ENCODE peak calls at places on chromosomes 16 and 17, in eight cellular contexts. One of them, this sample, is unnamed. For H3K36me3, the result is how much of the 10 kb centered on the place peaks cover.

GRCh38 chr17:21289902-21290571 is 5.5 kb downstream of the MAP2K3 start:
- DNase-seq in Peyer's patch: no peak
- DNase-seq in uterus: peak
- DNase-seq in heart left ventricle: peak
- DNase-seq in IMR-90: no peak
- DNase-seq in stomach: no peak
- DNase-seq in prostate gland: no peak
- DNase-seq in ovary: no peak
- DNase-seq in this sample: no peak

GRCh38 chr16:24131294-24131693 is 124.8 kb upstream of the CACNG3 start:
- DNase-seq in stomach: no peak
- DNase-seq in uterus: no peak
- DNase-seq in heart left ventricle: no peak
- DNase-seq in IMR-90: no peak
- DNase-seq in Peyer's patch: no peak
- DNase-seq in ovary: no peak
- DNase-seq in prostate gland: no peak
- DNase-seq in this sample: no peak

GRCh38 chr16:48169896-48170295 is 14.1 kb upstream of the ABCC12 start:
- DNase-seq in stomach: no peak
- DNase-seq in heart left ventricle: no peak
- DNase-seq in uterus: no peak
- DNase-seq in ovary: no peak
- DNase-seq in prostate gland: no peak
- DNase-seq in Peyer's patch: peak
- DNase-seq in IMR-90: no peak
- DNase-seq in this sample: no peak

GRCh38 chr17:4204676-4205075 is 59.1 kb downstream of the ANKFY1 start:
- DNase-seq in ovary: peak
- DNase-seq in IMR-90: peak
- DNase-seq in heart left ventricle: no peak
- DNase-seq in stomach: no peak
- DNase-seq in uterus: peak
- DNase-seq in Peyer's patch: peak
- DNase-seq in prostate gland: peak
- DNase-seq in this sample: peak

GRCh38 chr16:69707920-69708683 is 18.3 kb downstream of the NQO1 start:
- DNase-seq in IMR-90: no peak
- DNase-seq in stomach: no peak
- DNase-seq in ovary: no peak
- DNase-seq in Peyer's patch: no peak
- DNase-seq in uterus: no peak
- DNase-seq in prostate gland: no peak
- DNase-seq in heart left ventricle: no peak
- DNase-seq in this sample: peak

GRCh38 chr17:21297597-21297996 is 13.1 kb downstream of the MAP2K3 start:
- DNase-seq in prostate gland: no peak
- DNase-seq in uterus: no peak
- DNase-seq in ovary: no peak
- DNase-seq in heart left ventricle: no peak
- DNase-seq in IMR-90: no peak
- DNase-seq in stomach: no peak
- DNase-seq in Peyer's patch: no peak
- DNase-seq in this sample: no peak

GRCh38 chr16:57413301-57413730 is 8.7 kb downstream of the CCL17 start:
- DNase-seq in heart left ventricle: no peak
- DNase-seq in uterus: no peak
- DNase-seq in IMR-90: no peak
- DNase-seq in prostate gland: no peak
- DNase-seq in ovary: no peak
- DNase-seq in Peyer's patch: peak
- DNase-seq in stomach: no peak
- DNase-seq in this sample: no peak

GRCh38 chr16:88606146-88606757 is 32.1 kb upstream of the IL17C start:
- DNase-seq in prostate gland: no peak
- DNase-seq in stomach: no peak
- DNase-seq in uterus: no peak
- DNase-seq in IMR-90: no peak
- DNase-seq in Peyer's patch: no peak
- DNase-seq in ovary: no peak
- DNase-seq in heart left ventricle: no peak
- DNase-seq in this sample: no peak

GRCh38 chr16:86457621-86458456 is 52.5 kb upstream of the FOXF1 start:
- DNase-seq in stomach: no peak
- DNase-seq in Peyer's patch: peak
- DNase-seq in uterus: peak
- DNase-seq in prostate gland: no peak
- DNase-seq in heart left ventricle: no peak
- DNase-seq in ovary: no peak
- DNase-seq in IMR-90: peak
- DNase-seq in this sample: no peak

GRCh38 chr16:78122774-78123315 is 23.4 kb downstream of the WWOX start:
- DNase-seq in heart left ventricle: no peak
- DNase-seq in IMR-90: peak
- DNase-seq in ovary: no peak
- DNase-seq in prostate gland: peak
- DNase-seq in uterus: no peak
- DNase-seq in Peyer's patch: no peak
- DNase-seq in stomach: no peak
- DNase-seq in this sample: no peak

GRCh38 chr16:89170346-89171215 is 967 bp upstream of the CDH15 start:
- DNase-seq in ovary: no peak
- DNase-seq in uterus: no peak
- DNase-seq in IMR-90: no peak
- DNase-seq in stomach: peak
- DNase-seq in Peyer's patch: peak
- DNase-seq in prostate gland: no peak
- DNase-seq in heart left ventricle: no peak
- DNase-seq in this sample: no peak

GRCh38 chr17:7441202-7441705 is 1.9 kb downstream of the FGF11 start:
- DNase-seq in Peyer's patch: no peak
- DNase-seq in heart left ventricle: peak
- DNase-seq in IMR-90: no peak
- DNase-seq in prostate gland: no peak
- DNase-seq in stomach: no peak
- DNase-seq in ovary: no peak
- DNase-seq in uterus: no peak
- DNase-seq in this sample: no peak

GRCh38 chr16:1416521-1416941 is 2.0 kb upstream of the UNKL start:
- DNase-seq in IMR-90: no peak
- DNase-seq in ovary: no peak
- DNase-seq in stomach: no peak
- DNase-seq in prostate gland: no peak
- DNase-seq in heart left ventricle: no peak
- DNase-seq in uterus: no peak
- DNase-seq in Peyer's patch: no peak
- DNase-seq in this sample: no peak

GRCh38 chr16:8720967-8721692 is 46.7 kb downstream of the ABAT start:
- DNase-seq in IMR-90: no peak
- DNase-seq in uterus: no peak
- DNase-seq in Peyer's patch: no peak
- DNase-seq in stomach: no peak
- DNase-seq in prostate gland: no peak
- DNase-seq in heart left ventricle: no peak
- DNase-seq in ovary: no peak
- DNase-seq in this sample: no peak

GRCh38 chr16:71727545-71728324 is 3.2 kb upstream of the PHLPP2 start:
- DNase-seq in uterus: no peak
- DNase-seq in ovary: no peak
- DNase-seq in stomach: no peak
- DNase-seq in IMR-90: no peak
- DNase-seq in Peyer's patch: no peak
- DNase-seq in prostate gland: no peak
- DNase-seq in heart left ventricle: no peak
- DNase-seq in this sample: no peak

GRCh38 chr17:2755941-2756724 is 6.7 kb upstream of the CCDC92B start:
- DNase-seq in stomach: no peak
- DNase-seq in prostate gland: no peak
- DNase-seq in Peyer's patch: no peak
- DNase-seq in IMR-90: no peak
- DNase-seq in heart left ventricle: no peak
- DNase-seq in ovary: no peak
- DNase-seq in uterus: no peak
- DNase-seq in this sample: no peak

GRCh38 chr17:72358465-72358864 is 237.6 kb downstream of the SOX9 start:
- DNase-seq in heart left ventricle: no peak
- DNase-seq in stomach: no peak
- DNase-seq in uterus: no peak
- DNase-seq in ovary: no peak
- DNase-seq in prostate gland: no peak
- DNase-seq in Peyer's patch: no peak
- DNase-seq in IMR-90: peak
- DNase-seq in this sample: no peak

GRCh38 chr16:66515543-66516171 is 34.3 kb downstream of the TK2 start:
- DNase-seq in heart left ventricle: no peak
- DNase-seq in uterus: no peak
- DNase-seq in Peyer's patch: peak
- DNase-seq in IMR-90: peak
- DNase-seq in ovary: no peak
- DNase-seq in stomach: no peak
- DNase-seq in prostate gland: no peak
- DNase-seq in this sample: peak
- TF ChIP-seq CTCF in heart left ventricle: peak
- TF ChIP-seq CTCF in uterus: peak
- TF ChIP-seq CTCF in Peyer's patch: peak
- TF ChIP-seq CTCF in IMR-90: peak
- TF ChIP-seq CTCF in ovary: no peak
- TF ChIP-seq CTCF in stomach: no peak
- TF ChIP-seq CTCF in prostate gland: peak
- TF ChIP-seq CTCF in this sample: peak

GRCh38 chr16:84379008-84379730 is 10.8 kb downstream of the ATP2C2 start:
- DNase-seq in stomach: no peak
- DNase-seq in prostate gland: no peak
- DNase-seq in heart left ventricle: no peak
- DNase-seq in IMR-90: no peak
- DNase-seq in ovary: no peak
- DNase-seq in uterus: no peak
- DNase-seq in Peyer's patch: no peak
- DNase-seq in this sample: no peak
- H3K36me3 ChIP-seq in stomach: under half
- H3K36me3 ChIP-seq in prostate gland: under half
- H3K36me3 ChIP-seq in heart left ventricle: under half
- H3K36me3 ChIP-seq in IMR-90: under half
- H3K36me3 ChIP-seq in ovary: under half
- H3K36me3 ChIP-seq in uterus: under half
- H3K36me3 ChIP-seq in Peyer's patch: under half
- H3K36me3 ChIP-seq in this sample: under half

GRCh38 chr17:81419333-81419885 is 24.2 kb downstream of the BAHCC1 start:
- DNase-seq in prostate gland: peak
- DNase-seq in stomach: peak
- DNase-seq in IMR-90: peak
- DNase-seq in heart left ventricle: peak
- DNase-seq in Peyer's patch: peak
- DNase-seq in ovary: peak
- DNase-seq in uterus: peak
- DNase-seq in this sample: peak

GRCh38 chr17:81416612-81417011 is 21.4 kb downstream of the BAHCC1 start:
- DNase-seq in Peyer's patch: no peak
- DNase-seq in heart left ventricle: no peak
- DNase-seq in stomach: no peak
- DNase-seq in IMR-90: no peak
- DNase-seq in prostate gland: no peak
- DNase-seq in ovary: no peak
- DNase-seq in uterus: no peak
- DNase-seq in this sample: no peak

GRCh38 chr17:81417049-81417878 is 22.0 kb downstream of the BAHCC1 start:
- DNase-seq in ovary: no peak
- DNase-seq in prostate gland: no peak
- DNase-seq in heart left ventricle: no peak
- DNase-seq in uterus: peak
- DNase-seq in Peyer's patch: no peak
- DNase-seq in stomach: no peak
- DNase-seq in IMR-90: no peak
- DNase-seq in this sample: no peak

GRCh38 chr17:81418710-81419332 is 23.6 kb downstream of the BAHCC1 start:
- DNase-seq in IMR-90: peak
- DNase-seq in Peyer's patch: no peak
- DNase-seq in uterus: no peak
- DNase-seq in heart left ventricle: no peak
- DNase-seq in prostate gland: no peak
- DNase-seq in stomach: no peak
- DNase-seq in ovary: no peak
- DNase-seq in this sample: no peak

DNA sequence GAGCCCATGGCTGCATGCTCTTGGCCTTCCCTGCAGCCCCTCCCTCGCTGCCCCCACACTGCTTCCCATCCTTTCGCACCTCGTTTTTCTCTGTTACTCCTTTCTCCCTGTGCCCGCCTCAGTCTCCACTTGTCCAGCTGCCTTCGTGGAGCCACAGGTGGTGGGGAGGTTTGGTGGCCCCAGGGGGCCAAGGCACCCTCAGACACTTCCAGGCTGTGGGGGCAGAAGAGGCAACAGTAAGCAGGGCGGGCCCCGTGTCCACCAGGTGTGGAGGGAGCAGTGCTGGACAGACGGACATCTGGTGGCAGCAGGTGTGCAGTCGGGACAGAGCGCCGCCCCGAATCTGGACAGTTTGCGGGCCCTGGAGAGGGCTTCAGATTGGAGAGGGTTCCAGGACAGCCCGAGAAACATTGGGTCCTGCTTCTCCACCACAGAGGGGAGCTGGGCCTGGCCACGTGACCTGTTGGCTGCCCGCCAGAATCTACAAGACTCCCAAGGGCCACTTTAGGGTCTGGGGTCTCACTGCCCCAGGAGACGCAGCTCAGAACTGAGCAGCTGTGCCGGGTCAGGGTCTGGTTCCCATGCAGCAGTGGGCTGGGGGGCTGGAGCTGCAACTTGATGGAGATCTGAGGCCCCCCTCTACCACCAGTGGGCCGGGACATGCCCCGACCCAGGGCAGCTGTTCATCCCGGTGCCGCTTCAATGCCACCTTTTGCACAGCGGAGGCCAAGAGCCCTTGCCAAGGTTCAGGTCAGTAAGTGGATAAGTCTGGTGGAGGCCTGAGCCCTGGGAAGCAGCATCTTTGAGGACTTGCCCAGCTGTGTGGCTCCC is 22.8 kb downstream of the BAHCC1 start:
- DNase-seq in prostate gland: no peak
- DNase-seq in heart left ventricle: no peak
- DNase-seq in Peyer's patch: no peak
- DNase-seq in IMR-90: no peak
- DNase-seq in ovary: no peak
- DNase-seq in stomach: no peak
- DNase-seq in uterus: peak
- DNase-seq in this sample: no peak
- TF ChIP-seq POLR2A in prostate gland: no peak
- TF ChIP-seq POLR2A in heart left ventricle: no peak
- TF ChIP-seq POLR2A in Peyer's patch: no peak
- TF ChIP-seq POLR2A in IMR-90: no peak
- TF ChIP-seq POLR2A in ovary: no peak
- TF ChIP-seq POLR2A in stomach: no peak
- TF ChIP-seq POLR2A in uterus: no peak
- TF ChIP-seq POLR2A in this sample: no peak

GRCh38 chr17:5667871-5668270 is 83.6 kb upstream of the NLRP1 start:
- DNase-seq in heart left ventricle: no peak
- DNase-seq in ovary: no peak
- DNase-seq in prostate gland: no peak
- DNase-seq in IMR-90: no peak
- DNase-seq in Peyer's patch: no peak
- DNase-seq in stomach: no peak
- DNase-seq in uterus: no peak
- DNase-seq in this sample: no peak
- TF ChIP-seq CTCF in heart left ventricle: no peak
- TF ChIP-seq CTCF in ovary: no peak
- TF ChIP-seq CTCF in prostate gland: no peak
- TF ChIP-seq CTCF in IMR-90: no peak
- TF ChIP-seq CTCF in Peyer's patch: no peak
- TF ChIP-seq CTCF in stomach: no peak
- TF ChIP-seq CTCF in uterus: no peak
- TF ChIP-seq CTCF in this sample: no peak